ENCODE peak calls at places on chromosomes 6 and 20, in five cellular contexts. I, R, L, J and M are unnamed samples.
A peak's percentile ranks its signal among the peaks of the same experiment; 100 is the strongest.

GRCh38 chr20:49523767-49524360 is 41.4 kb upstream of the KCNB1 start:
- DNase-seq in R (no peak), J (no peak), I (no peak), L (no peak), M (no peak)

GRCh38 chr6:38213275-38213674 is 393.7 kb downstream of the ZFAND3 start:
- DNase-seq in J (no peak), I (no peak), L (peak; percentile 18), R (no peak), M (no peak)

GRCh38 chr6:168137024-168137423 is 58.0 kb upstream of the FRMD1 start:
- DNase-seq in L (no peak), J (no peak), R (no peak), I (no peak), M (no peak)

GRCh38 chr6:56868687-56869086 is 86.2 kb upstream of the BEND6 start:
- DNase-seq in J (peak; percentile 92), I (peak; percentile 89), L (peak; percentile 93), R (no peak), M (no peak)

GRCh38 chr6:144617231-144618199 is 332.4 kb downstream of the UTRN start:
- DNase-seq in R (no peak), J (no peak), L (peak; percentile 4), I (no peak), M (no peak)

GRCh38 chr6:105111871-105112270 is 67.9 kb downstream of the POPDC3 start:
- DNase-seq in L (no peak), J (no peak), R (no peak), I (no peak), M (no peak)

GRCh38 chr20:2331092-2331491 is 35.3 kb downstream of the TGM3 start:
- DNase-seq in I (no peak), L (no peak), R (no peak), J (no peak), M (no peak)

GRCh38 chr6:47075741-47076421 is 33.7 kb upstream of the ADGRF1 start:
- DNase-seq in J (peak; percentile 20), I (no peak), R (no peak), L (no peak), M (no peak)

GRCh38 chr20:12207875-12208274 is 290.2 kb downstream of the BTBD3 start:
- DNase-seq in L (peak; percentile 73), I (peak; percentile 13), J (peak; percentile 48), R (no peak), M (no peak)

GRCh38 chr6:30450908-30451818 is 38.1 kb upstream of the HLA-E start:
- DNase-seq in J (peak; percentile 74), R (peak; percentile 59), L (peak; percentile 83), I (peak; percentile 77), M (peak; percentile 57)
- H3K4me3 ChIP-seq in J (peak overlapping the region; percentile 27), R (peak overlapping the region; percentile 25), L (no peak overlapping the region), I (no peak overlapping the region), M (no peak overlapping the region)

DNA sequence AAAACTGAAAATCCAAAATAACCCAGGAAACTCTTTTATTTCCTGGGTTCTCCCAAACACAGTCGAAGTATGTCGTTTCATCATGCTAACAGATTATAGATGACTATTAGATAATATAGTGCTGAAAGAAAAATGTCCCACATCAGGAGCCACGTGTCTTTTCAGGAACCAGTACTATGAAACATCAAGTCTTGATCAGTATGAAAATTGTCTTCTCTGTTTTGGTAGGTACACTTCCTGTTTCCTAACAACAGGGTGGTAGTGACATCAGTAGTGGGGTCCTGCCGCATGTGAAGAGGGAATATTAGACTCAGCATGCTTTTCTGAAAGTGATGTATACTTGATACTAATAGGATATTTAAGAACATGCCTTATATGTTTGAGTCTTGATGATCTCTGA is 136.7 kb downstream of the HIVEP1 start:
- DNase-seq in R (no peak), J (no peak), L (peak; percentile 36), I (peak; percentile 40), M (no peak)
- H3K4me3 ChIP-seq in R (no peak overlapping the region), J (no peak overlapping the region), L (no peak overlapping the region), I (peak overlapping the region; percentile 8), M (no peak overlapping the region)

GRCh38 chr20:51022227-51022802 is 592 bp downstream of the KCNG1 start:
- DNase-seq in J (no peak), R (no peak), I (no peak), L (no peak), M (no peak)

GRCh38 chr20:51022803-51023616 is at the start of gene KCNG1:
- DNase-seq in I (peak; percentile 55), R (peak; percentile 89), J (peak; percentile 67), L (peak; percentile 73), M (peak; percentile 35)

GRCh38 chr20:51020657-51021056 is 2.2 kb downstream of the KCNG1 start:
- DNase-seq in J (no peak), I (no peak), R (no peak), L (no peak), M (no peak)

GRCh38 chr20:51019598-51020592 is 3.0 kb downstream of the KCNG1 start:
- DNase-seq in J (no peak), R (no peak), L (no peak), I (no peak), M (peak; percentile 58)

DNA sequence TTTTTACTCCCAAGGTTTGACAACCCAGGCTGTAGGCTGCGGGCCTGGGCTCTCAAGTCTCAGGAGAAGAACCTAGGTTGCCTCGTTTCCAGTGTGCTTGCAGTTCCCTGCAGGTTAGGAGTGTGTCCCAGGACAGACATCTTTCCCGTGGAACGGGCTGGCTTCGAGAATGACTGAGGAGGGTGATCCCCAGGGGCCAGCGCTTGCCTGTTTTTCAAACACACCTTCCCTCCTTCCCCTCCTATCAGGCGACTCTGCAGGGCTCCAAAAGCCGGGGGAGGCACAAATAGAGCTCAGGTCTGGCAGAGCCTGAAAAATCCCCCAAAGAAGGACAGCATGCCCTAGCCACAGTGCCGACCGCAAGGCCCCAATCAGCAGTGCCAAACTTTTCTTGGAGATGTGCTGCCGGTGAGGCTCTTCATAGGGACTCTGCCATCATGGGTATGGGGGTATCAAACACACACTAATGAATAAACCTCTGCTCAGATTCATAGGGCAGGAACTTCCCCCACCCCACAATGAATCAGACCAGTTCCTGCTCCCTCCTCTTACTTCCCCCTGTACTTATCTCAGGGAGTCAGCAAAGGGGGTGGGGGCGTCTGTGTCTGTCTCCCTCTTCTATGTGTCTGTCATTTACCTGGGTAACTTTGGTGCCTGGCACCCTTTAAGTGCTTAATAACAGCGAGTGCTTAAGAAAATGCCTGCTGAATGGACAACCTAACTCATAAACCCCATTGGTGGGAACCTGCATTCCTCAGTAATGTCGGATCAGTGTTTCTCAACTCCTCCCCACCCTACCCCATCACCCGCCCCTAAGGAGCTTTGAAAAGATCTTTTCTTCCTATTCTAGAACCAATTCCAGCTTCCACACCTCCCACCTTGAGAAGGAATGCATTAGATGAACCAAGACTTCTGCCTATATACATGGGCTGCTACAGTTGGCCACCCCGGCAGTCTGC is 1.6 kb downstream of the KCNG1 start:
- DNase-seq in J (peak; percentile 30), I (peak; percentile 42), R (peak; percentile 28), L (peak; percentile 71), M (peak; percentile 64)
- H3K4me3 ChIP-seq in J (no peak overlapping the region), I (peak overlapping the region; percentile 89), R (no peak overlapping the region), L (peak overlapping the region; percentile 67), M (peak overlapping the region; percentile 54)

GRCh38 chr20:53581444-53582311 is 12.0 kb downstream of the ZNF217 start:
- DNase-seq in J (no peak), R (no peak), I (no peak), L (no peak), M (no peak)

GRCh38 chr20:53580376-53581111 is 13.1 kb downstream of the ZNF217 start:
- DNase-seq in J (no peak), L (no peak), I (no peak), R (no peak), M (no peak)

GRCh38 chr20:53579581-53580375 is 13.9 kb downstream of the ZNF217 start:
- DNase-seq in R (no peak), J (peak; percentile 90), I (peak; percentile 66), L (peak; percentile 71), M (no peak)

GRCh38 chr20:53578492-53579222 is 15.0 kb downstream of the ZNF217 start:
- DNase-seq in J (peak; percentile 95), L (peak; percentile 95), R (no peak), I (peak; percentile 69), M (peak; percentile 48)

GRCh38 chr20:53579266-53579580 is 14.4 kb downstream of the ZNF217 start:
- DNase-seq in L (no peak), J (no peak), I (no peak), R (no peak), M (no peak)
- H3K4me3 ChIP-seq in L (no peak overlapping the region), J (peak overlapping the region; percentile 25), I (peak overlapping the region; percentile 11), R (peak overlapping the region; percentile 43), M (no peak overlapping the region)

DNA sequence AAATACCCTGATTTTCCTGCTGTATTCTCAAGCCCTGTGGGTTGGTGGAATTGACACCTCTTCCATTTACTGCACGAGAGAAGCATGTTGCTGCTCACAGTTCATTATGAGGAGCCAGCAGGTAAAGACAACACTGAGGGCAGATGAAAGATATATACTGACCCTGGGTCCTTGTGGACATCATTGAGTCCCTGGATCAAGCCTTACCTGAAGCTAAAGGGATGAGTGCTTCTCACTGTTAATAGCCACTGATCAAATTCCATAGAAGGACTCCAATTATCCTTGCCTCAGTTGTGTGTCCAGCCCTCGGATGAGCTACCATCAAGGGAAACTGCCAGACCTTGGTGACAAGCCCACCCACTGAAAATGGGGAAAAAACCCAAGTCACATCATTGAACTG is 7.7 kb upstream of the SIGLEC1 start:
- DNase-seq in R (no peak), J (no peak), I (no peak), L (no peak), M (no peak)
- H3K4me3 ChIP-seq in R (no peak overlapping the region), J (no peak overlapping the region), I (no peak overlapping the region), L (no peak overlapping the region), M (no peak overlapping the region)

DNA sequence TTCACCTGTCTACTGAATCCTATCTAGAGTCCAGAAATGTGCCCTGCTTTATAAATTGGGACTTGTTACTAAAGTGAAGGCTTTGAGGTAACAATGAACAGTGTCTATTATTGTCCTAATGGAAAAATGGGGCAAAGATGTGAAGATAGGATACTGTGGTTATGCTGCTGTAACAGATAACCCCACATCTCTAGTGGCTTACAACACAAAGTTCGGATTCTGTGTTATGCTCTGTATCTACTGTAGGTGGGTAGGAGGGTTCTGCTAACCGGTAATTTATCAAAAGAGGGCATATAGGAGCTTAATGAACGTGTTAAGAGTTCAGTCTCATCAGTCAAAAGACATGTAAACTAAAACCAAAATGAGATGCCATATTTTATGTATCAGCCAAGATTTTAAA is 6.2 kb downstream of the NAA20 start:
- DNase-seq in L (no peak), J (no peak), I (no peak), R (no peak), M (no peak)
- H3K4me3 ChIP-seq in L (no peak overlapping the region), J (no peak overlapping the region), I (no peak overlapping the region), R (no peak overlapping the region), M (no peak overlapping the region)